ENCODE peak calls at places on chromosomes 1 and 21, in seven cellular contexts. C is A172; K is head of caudate nucleus; F is pons; B is NCI-H2029 treated with DMSO at 0.1 percent for 48 hours; H is stimulated activated CD8-positive, alpha-beta memory T cell treated with anti-CD3 and anti-CD28 coated beads, Interleukin-15, amount 100 ng/mL, for 4 hours; A is HCT116. D is an unnamed sample.

GRCh38 chr21:45262616-45263015 is 25.1 kb downstream of the POFUT2 start:
- DNase-seq in C (no peak), F (no peak), B (peak; percentile 35), H (no peak), K (peak; percentile 27), A (no peak), D (no peak)

GRCh38 chr1:89088597-89088996 is 23.6 kb upstream of the GBP1 start:
- DNase-seq in B (no peak), F (no peak), H (no peak), K (no peak), A (no peak), C (no peak), D (no peak)

GRCh38 chr21:41008971-41009370 is 159.0 kb upstream of the BACE2 start:
- DNase-seq in H (no peak), B (peak; percentile 42), A (no peak), F (peak; percentile 75), C (no peak), K (no peak), D (no peak)

GRCh38 chr1:113018911-113019310 is 54.1 kb upstream of the LRIG2 start:
- DNase-seq in F (no peak), K (no peak), A (no peak), C (no peak), H (no peak), B (no peak), D (no peak)

GRCh38 chr1:25804244-25804963 is 4.4 kb downstream of the SELENON start:
- DNase-seq in K (no peak), H (no peak), B (no peak), C (peak; percentile 40), A (no peak), F (no peak), D (no peak)

GRCh38 chr1:9990944-9991343 is 6.1 kb upstream of the RBP7 start:
- DNase-seq in F (no peak), C (no peak), K (no peak), A (no peak), H (no peak), B (no peak), D (no peak)

GRCh38 chr1:212062832-212063438 is 27.4 kb downstream of the DTL start:
- DNase-seq in H (no peak), B (peak; percentile 6), C (peak; percentile 43), F (peak; percentile 74), K (no peak), A (peak; percentile 22), D (peak; percentile 65)

GRCh38 chr21:44079846-44080245 is 27.4 kb upstream of the PWP2 start:
- DNase-seq in C (no peak), A (no peak), H (no peak), F (no peak), K (peak; percentile 17), B (no peak), D (no peak)

GRCh38 chr1:25476186-25477097 is 45.7 kb downstream of the MACO1 start:
- DNase-seq in H (no peak), F (no peak), C (no peak), K (no peak), A (no peak), B (no peak), D (no peak)

GRCh38 chr1:72435025-72435424 is 152.7 kb upstream of the NEGR1 start:
- DNase-seq in C (no peak), A (no peak), B (no peak), F (peak; percentile 4), H (no peak), K (no peak), D (no peak)

GRCh38 chr1:214494706-214495105 is 56.7 kb downstream of the PTPN14 start:
- DNase-seq in B (no peak), K (no peak), A (peak; percentile 81), H (no peak), F (no peak), C (peak; percentile 81), D (no peak)

GRCh38 chr1:27527857-27528700 is 38.1 kb upstream of the WASF2 start:
- DNase-seq in A (no peak), K (peak; percentile 63), H (no peak), C (no peak), F (no peak), B (peak; percentile 69), D (no peak)

GRCh38 chr1:66575739-66576138 is 41.8 kb downstream of the SGIP1 start:
- DNase-seq in B (peak; percentile 25), H (no peak), K (no peak), F (no peak), C (peak; percentile 17), A (no peak), D (peak; percentile 32)

GRCh38 chr1:228339766-228340685 is 66.6 kb downstream of the TRIM11 start:
- DNase-seq in H (no peak), A (no peak), C (no peak), K (peak; percentile 23), B (no peak), F (no peak), D (no peak)

GRCh38 chr1:15617874-15618684 is 821 bp downstream of the DDI2 start:
- DNase-seq in B (no peak), K (no peak), C (no peak), H (no peak), F (peak; percentile 61), A (no peak), D (peak; percentile 32)

GRCh38 chr21:16239659-16240265 is 510.0 kb downstream of the USP25 start:
- DNase-seq in A (no peak), C (peak; percentile 9), F (no peak), K (no peak), B (no peak), H (no peak), D (no peak)

GRCh38 chr1:2300851-2301606 is 72.9 kb downstream of the SKI start:
- DNase-seq in B (no peak), K (peak; percentile 73), C (no peak), H (peak; percentile 80), F (peak; percentile 64), A (no peak), D (peak; percentile 72)

GRCh38 chr1:62325696-62326095 is 6.5 kb upstream of the KANK4 start:
- DNase-seq in H (no peak), B (no peak), K (no peak), C (peak; percentile 51), A (no peak), F (no peak), D (peak; percentile 67)

GRCh38 chr1:43822040-43822439 is 111.6 kb upstream of the ARTN start:
- DNase-seq in B (no peak), C (peak; percentile 96), H (no peak), K (no peak), F (no peak), A (peak; percentile 90), D (peak; percentile 92)

GRCh38 chr1:219326843-219327242 is 153.2 kb downstream of the LYPLAL1 start:
- DNase-seq in H (no peak), C (no peak), K (no peak), A (no peak), F (no peak), B (no peak), D (no peak)

GRCh38 chr1:16178596-16179497 is 23.0 kb upstream of the EPHA2 start:
- DNase-seq in C (no peak), A (no peak), B (no peak), K (no peak), F (no peak), H (no peak), D (no peak)

GRCh38 chr1:10751561-10752085 is 44.8 kb downstream of the CASZ1 start:
- DNase-seq in K (no peak), F (no peak), B (no peak), A (no peak), H (no peak), C (no peak), D (no peak)

GRCh38 chr1:235735630-235736029 is 86.0 kb upstream of the GNG4 start:
- DNase-seq in F (no peak), B (no peak), H (no peak), K (no peak), A (no peak), C (no peak), D (no peak)

GRCh38 chr1:197924516-197925123 is 7.4 kb downstream of the LHX9 start:
- DNase-seq in A (peak; percentile 51), C (peak; percentile 67), H (no peak), F (peak; percentile 50), K (no peak), B (no peak), D (peak; percentile 61)

GRCh38 chr1:181485276-181486097 is 2.2 kb downstream of the CACNA1E start:
- DNase-seq in H (no peak), C (no peak), F (no peak), K (peak; percentile 83), B (no peak), A (no peak), D (peak; percentile 29)

GRCh38 chr1:52574594-52574993 is 21.7 kb upstream of the TUT4 start:
- DNase-seq in F (no peak), K (no peak), A (peak; percentile 76), B (no peak), C (peak; percentile 87), H (no peak), D (peak; percentile 87)

GRCh38 chr21:26756491-26757159 is 88.6 kb downstream of the ADAMTS1 start:
- DNase-seq in H (no peak), A (no peak), B (no peak), F (no peak), K (no peak), C (peak; percentile 19), D (peak; percentile 46)

GRCh38 chr1:245016700-245017099 is 138.1 kb upstream of the KIF26B start:
- DNase-seq in H (no peak), K (no peak), B (peak; percentile 74), F (no peak), A (no peak), C (no peak), D (no peak)

GRCh38 chr1:150578278-150579109 is 916 bp downstream of the MCL1 start:
- DNase-seq in F (peak; percentile 59), H (peak; percentile 44), B (peak; percentile 36), C (peak; percentile 91), A (no peak), K (no peak), D (peak; percentile 68)

GRCh38 chr1:91617242-91617837 is 116.7 kb downstream of the CDC7 start:
- DNase-seq in A (no peak), H (no peak), K (no peak), F (no peak), B (no peak), C (no peak), D (no peak)

GRCh38 chr1:176801553-176802020 is 338.6 kb downstream of the PAPPA2 start:
- DNase-seq in C (peak; percentile 14), B (no peak), A (no peak), F (peak; percentile 10), H (no peak), K (no peak), D (peak; percentile 50)

GRCh38 chr1:160284220-160284781 is 632 bp downstream of the PEX19 start:
- DNase-seq in C (peak; percentile 62), K (peak; percentile 37), H (no peak), B (no peak), F (no peak), A (no peak), D (peak; percentile 76)

GRCh38 chr1:230393722-230394121 is 32.4 kb downstream of the PGBD5 start:
- DNase-seq in H (no peak), F (no peak), B (no peak), K (no peak), A (no peak), C (no peak), D (no peak)

GRCh38 chr1:154749078-154749760 is 120.9 kb downstream of the KCNN3 start:
- DNase-seq in H (no peak), B (no peak), K (peak; percentile 73), C (peak; percentile 61), F (no peak), A (peak; percentile 59), D (peak; percentile 74)

GRCh38 chr21:44618504-44618903 is 6.6 kb downstream of the KRTAP10-8 start:
- DNase-seq in H (no peak), A (peak; percentile 2), C (no peak), K (no peak), F (peak; percentile 1), B (no peak), D (peak; percentile 37)

GRCh38 chr1:80047791-80048190 is 1041.3 kb upstream of the ADGRL4 start:
- DNase-seq in H (no peak), A (no peak), F (no peak), K (no peak), C (no peak), B (no peak), D (no peak)

GRCh38 chr1:116711061-116711582 is 43.1 kb upstream of the CD2 start:
- DNase-seq in A (no peak), K (no peak), C (peak; percentile 34), B (peak; percentile 87), H (no peak), F (no peak), D (no peak)